ENCODE peak calls at places on chromosomes 16 and 17, in nine cellular contexts. S is Right ventricle myocardium superior; R is activated naive CD8-positive, alpha-beta T cell treated with anti-CD3 and anti-CD28 coated beads, Interleukin-2, amount 50 U/mL, for 24 hours; Z is GM19239; Q is GM12892; I is effector memory CD8-positive, alpha-beta T cell; W is activated T-helper 9 cell treated with anti-CD3 and anti-CD28 coated beads, Interleukin-2, amount 50 U/mL, for 16 hours; E is RWPE1; K is MV-4-11. X is an unnamed sample.

GRCh38 chr17:49210158-49211029 is at the start of the genes ABI3 and GNGT2:
- DNase-seq in R (peak; percentile 73), S (peak; percentile 55), I (peak; percentile 52), K (peak; percentile 35), E (no peak), W (no peak), Q (peak; percentile 92), Z (peak; percentile 85), X (peak; percentile 71)

GRCh38 chr17:51119415-51120356 is 982 bp downstream of the SPAG9 start:
- DNase-seq in I (peak; percentile 27), K (peak; percentile 49), W (peak; percentile 17), R (peak; percentile 55), E (peak; percentile 36), Z (peak; percentile 23), Q (no peak), S (peak; percentile 57), X (peak; percentile 43)

GRCh38 chr17:78366109-78366848 is 6.4 kb upstream of the SOCS3 start:
- DNase-seq in R (no peak), E (no peak), S (no peak), W (no peak), Z (no peak), I (no peak), K (peak; percentile 34), Q (no peak), X (no peak)

GRCh38 chr17:9220466-9221230 is 199.3 kb downstream of the NTN1 start:
- DNase-seq in S (no peak), Q (no peak), I (no peak), R (no peak), Z (no peak), E (no peak), K (no peak), W (no peak), X (no peak)

GRCh38 chr17:49894761-49895160 is 46.9 kb upstream of the TAC4 start:
- DNase-seq in I (no peak), R (no peak), Q (no peak), Z (no peak), W (no peak), S (no peak), E (peak; percentile 27), K (no peak), X (no peak)

GRCh38 chr16:88957887-88958577 is 19.0 kb downstream of the CBFA2T3 start:
- DNase-seq in Z (no peak), Q (no peak), E (no peak), I (no peak), R (no peak), W (no peak), S (peak; percentile 67), K (peak; percentile 97), X (no peak)

GRCh38 chr17:78132086-78132676 is 1.6 kb downstream of the TMC8 start:
- DNase-seq in Q (no peak), R (peak; percentile 82), S (no peak), Z (no peak), I (peak; percentile 62), E (no peak), W (peak; percentile 59), K (no peak), X (peak; percentile 69)

GRCh38 chr17:73401911-73402310 is 90.1 kb upstream of the CDC42EP4 start:
- DNase-seq in R (no peak), W (no peak), Z (no peak), I (no peak), E (no peak), S (peak; percentile 72), K (peak; percentile 56), Q (no peak), X (peak; percentile 34)

GRCh38 chr17:40309031-40309937 is at the start of gene RARA:
- DNase-seq in I (no peak), S (peak; percentile 76), R (no peak), Z (no peak), Q (no peak), E (no peak), K (no peak), W (no peak), X (no peak)

GRCh38 chr16:83806036-83806435 is 1.7 kb upstream of the HSBP1 start:
- DNase-seq in S (no peak), I (no peak), Z (no peak), Q (no peak), R (no peak), E (no peak), K (peak; percentile 90), W (no peak), X (no peak)

GRCh38 chr17:57465551-57465950 is 209.2 kb downstream of the MSI2 start:
- DNase-seq in Z (no peak), S (no peak), W (no peak), E (no peak), I (no peak), Q (no peak), K (no peak), R (no peak), X (no peak)

GRCh38 chr17:43085489-43085888 is 39.7 kb downstream of the BRCA1 start:
- DNase-seq in W (no peak), Q (no peak), I (no peak), K (no peak), Z (no peak), R (no peak), E (no peak), S (no peak), X (no peak)

GRCh38 chr16:67541391-67542263 is 13.0 kb downstream of the RIPOR1 start:
- DNase-seq in K (no peak), Q (peak; percentile 23), E (peak; percentile 61), S (no peak), W (no peak), Z (no peak), R (no peak), I (no peak), X (no peak)

GRCh38 chr16:79993810-79994209 is 393.3 kb upstream of the MAF start:
- DNase-seq in Z (no peak), K (no peak), I (no peak), R (no peak), S (no peak), W (no peak), E (no peak), Q (no peak), X (no peak)

GRCh38 chr17:17089206-17089550 is 46.9 kb downstream of the MPRIP start:
- DNase-seq in S (no peak), Z (no peak), Q (no peak), W (no peak), K (no peak), R (no peak), E (no peak), I (no peak), X (no peak)

GRCh38 chr17:71327376-71328059 is 793.3 kb upstream of the SOX9 start:
- DNase-seq in K (no peak), R (no peak), E (no peak), I (no peak), W (no peak), S (no peak), Q (no peak), Z (no peak), X (no peak)

GRCh38 chr17:81142301-81143199 is 22.8 kb upstream of the PVALEF start:
- DNase-seq in E (peak; percentile 57), R (peak; percentile 74), S (peak; percentile 90), Q (peak; percentile 64), W (peak; percentile 33), K (peak; percentile 67), I (peak; percentile 57), Z (peak; percentile 84), X (peak; percentile 51)

GRCh38 chr16:1175566-1176279 is 22.8 kb downstream of the CACNA1H start:
- DNase-seq in Z (no peak), I (no peak), E (no peak), R (no peak), W (no peak), S (no peak), Q (no peak), K (no peak), X (no peak)

GRCh38 chr16:85381738-85382592 is 231.2 kb upstream of the GSE1 start:
- DNase-seq in W (no peak), Z (no peak), S (no peak), I (no peak), E (no peak), K (peak; percentile 24), R (no peak), Q (no peak), X (no peak)

GRCh38 chr17:61129876-61130275 is 269.8 kb upstream of the TBX2 start:
- DNase-seq in S (no peak), E (no peak), Z (no peak), Q (no peak), K (no peak), R (no peak), W (no peak), I (no peak), X (no peak)

GRCh38 chr16:70747703-70748631 is 53.0 kb downstream of the VAC14 start:
- DNase-seq in W (no peak), E (peak; percentile 42), K (no peak), R (no peak), S (no peak), Z (no peak), I (no peak), Q (no peak), X (no peak)

GRCh38 chr16:74611721-74612120 is 4.8 kb upstream of the GLG1 start:
- DNase-seq in Q (no peak), K (no peak), R (no peak), Z (no peak), W (no peak), S (no peak), I (no peak), E (no peak), X (no peak)

GRCh38 chr17:47703191-47703591 is 9.2 kb downstream of the TBKBP1 start:
- DNase-seq in I (peak; percentile 54), R (peak; percentile 75), S (peak; percentile 42), K (peak; percentile 17), Q (no peak), W (peak; percentile 50), Z (no peak), E (no peak), X (peak; percentile 69)